ENCODE peak calls at places on chromosome 18, in six cellular contexts. S is cardiac fibroblast, Q is lung, C is HFF-Myc, V is foreskin fibroblast, J is A549. K is an unnamed sample.

GRCh38 chr18:37712776-37713175 is 147.2 kb upstream of the CELF4 start:
- DNase-seq in S (peak), Q (no peak), C (no peak), V (no peak), J (no peak), K (no peak)

GRCh38 chr18:23740105-23740830 is 51.0 kb downstream of the LAMA3 start:
- DNase-seq in S (peak), Q (no peak), C (peak), V (peak), J (no peak), K (peak)

GRCh38 chr18:68316636-68317035 is 398.3 kb downstream of the TMX3 start:
- DNase-seq in S (peak), Q (no peak), C (no peak), V (peak), J (no peak), K (peak)

GRCh38 chr18:42950732-42951131 is 164.8 kb downstream of the RIT2 start:
- DNase-seq in S (no peak), Q (no peak), C (no peak), V (no peak), J (no peak), K (no peak)

GRCh38 chr18:63207825-63208224 is 111.7 kb downstream of the BCL2 start:
- DNase-seq in S (no peak), Q (no peak), C (no peak), V (no peak), J (no peak), K (no peak)

GRCh38 chr18:35089382-35089781 is 48.2 kb downstream of the MAPRE2 start:
- DNase-seq in S (no peak), Q (no peak), C (no peak), V (no peak), J (no peak), K (peak)

GRCh38 chr18:22267697-22268096 is 98.3 kb downstream of the GATA6 start:
- DNase-seq in S (peak), Q (no peak), C (no peak), V (no peak), J (no peak), K (no peak)

GRCh38 chr18:74534150-74534969 is at the start of gene CNDP1:
- DNase-seq in S (no peak), Q (no peak), C (no peak), V (no peak), J (no peak), K (no peak)

GRCh38 chr18:44592639-44593038 is 88.0 kb upstream of the SETBP1 start:
- DNase-seq in S (peak), Q (no peak), C (no peak), V (peak), J (no peak), K (peak)

GRCh38 chr18:22230403-22231042 is 61.1 kb downstream of the GATA6 start:
- DNase-seq in S (peak), Q (no peak), C (no peak), V (no peak), J (no peak), K (peak)

GRCh38 chr18:35827275-35827929 is 145.1 kb upstream of the RMP24 start:
- DNase-seq in S (no peak), Q (no peak), C (no peak), V (no peak), J (no peak), K (no peak)

GRCh38 chr18:57806891-57807280 is 3.8 kb upstream of the ATP8B1 start:
- DNase-seq in S (peak), Q (no peak), C (no peak), V (peak), J (peak), K (peak)

GRCh38 chr18:27185025-27185763 is at the start of gene CHST9:
- DNase-seq in S (no peak), Q (no peak), C (no peak), V (no peak), J (no peak), K (no peak)

GRCh38 chr18:75607701-75608100 is 180.2 kb upstream of the SMIM21 start:
- DNase-seq in S (peak), Q (no peak), C (no peak), V (no peak), J (no peak), K (peak)

GRCh38 chr18:25704096-25704870 is 352.3 kb upstream of the ZNF521 start:
- DNase-seq in S (no peak), Q (no peak), C (no peak), V (no peak), J (no peak), K (no peak)

GRCh38 chr18:11323359-11323819 is 174.0 kb upstream of the PIEZO2 start:
- DNase-seq in S (peak), Q (no peak), C (peak), V (peak), J (peak), K (peak)

GRCh38 chr18:32366586-32367538 is 103.8 kb downstream of the GAREM1 start:
- DNase-seq in S (peak), Q (no peak), C (no peak), V (no peak), J (no peak), K (peak)

GRCh38 chr18:65459741-65460140 is 291.1 kb upstream of the CDH7 start:
- DNase-seq in S (no peak), Q (no peak), C (no peak), V (no peak), J (no peak), K (no peak)

DNA sequence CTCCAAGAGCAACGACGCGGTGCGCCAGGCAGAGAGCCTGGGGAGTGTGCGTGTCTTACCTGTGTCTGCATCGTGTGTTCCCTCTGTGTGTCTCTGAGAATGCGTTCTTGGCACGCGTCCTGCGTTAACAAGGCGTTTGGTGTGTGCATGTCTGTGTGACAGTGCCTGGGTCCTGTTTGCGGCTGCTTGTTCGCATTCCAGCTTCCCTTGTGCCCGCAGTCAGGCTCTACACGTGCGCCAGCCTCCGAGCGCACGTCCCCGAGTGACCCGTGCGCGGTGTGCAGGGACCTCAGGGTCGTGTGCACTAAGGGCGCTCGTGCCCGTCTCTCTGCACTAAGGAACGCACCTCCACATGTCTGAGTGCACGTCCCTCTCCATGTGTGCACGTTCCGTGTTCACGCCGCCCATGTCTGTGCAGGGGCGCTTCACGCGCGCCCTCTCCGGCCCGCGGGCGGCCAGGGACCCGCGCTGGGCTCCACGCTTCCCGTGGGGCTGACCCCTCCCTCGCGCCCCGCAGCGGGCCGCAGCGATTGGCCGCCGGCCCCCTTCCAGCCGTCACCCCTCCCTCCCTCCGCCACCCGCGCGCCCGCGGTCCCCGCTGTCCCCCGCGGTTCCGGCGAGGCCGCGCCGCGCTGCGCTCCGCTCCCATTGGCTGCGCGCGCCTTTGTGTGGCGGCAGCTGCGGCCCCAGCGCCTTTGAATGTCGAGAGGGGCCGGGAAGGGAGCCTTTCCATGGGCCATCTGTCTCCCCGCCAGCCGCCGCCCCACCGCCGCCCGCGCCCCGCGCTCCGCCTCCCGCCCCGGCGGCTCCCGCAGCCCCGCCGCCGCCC is 229.4 kb downstream of the HAUS1 start:
- DNase-seq in S (peak), Q (no peak), C (no peak), V (no peak), J (peak), K (peak)
- TF ChIP-seq CTCF in S (no peak), Q (no peak), C (no peak), V (no peak), J (no peak), K (no peak)

GRCh38 chr18:79394438-79395307 is 1.1 kb upstream of the NFATC1 start:
- DNase-seq in S (peak), Q (no peak), C (no peak), V (peak), J (no peak), K (peak)
- H3K4me3 ChIP-seq in S (no peak), Q (no peak), C (peak), V (peak), J (peak), K (peak)

GRCh38 chr18:56391933-56392590 is 246.3 kb downstream of the TXNL1 start:
- DNase-seq in S (no peak), Q (no peak), C (no peak), V (no peak), J (no peak), K (no peak)

GRCh38 chr18:56386856-56387255 is 251.5 kb downstream of the TXNL1 start:
- DNase-seq in S (no peak), Q (no peak), C (no peak), V (no peak), J (no peak), K (no peak)

GRCh38 chr18:56393870-56394269 is 244.5 kb downstream of the TXNL1 start:
- DNase-seq in S (no peak), Q (no peak), C (no peak), V (no peak), J (no peak), K (no peak)

GRCh38 chr18:56388571-56388970 is 249.8 kb downstream of the TXNL1 start:
- DNase-seq in S (no peak), Q (no peak), C (no peak), V (no peak), J (no peak), K (no peak)

DNA sequence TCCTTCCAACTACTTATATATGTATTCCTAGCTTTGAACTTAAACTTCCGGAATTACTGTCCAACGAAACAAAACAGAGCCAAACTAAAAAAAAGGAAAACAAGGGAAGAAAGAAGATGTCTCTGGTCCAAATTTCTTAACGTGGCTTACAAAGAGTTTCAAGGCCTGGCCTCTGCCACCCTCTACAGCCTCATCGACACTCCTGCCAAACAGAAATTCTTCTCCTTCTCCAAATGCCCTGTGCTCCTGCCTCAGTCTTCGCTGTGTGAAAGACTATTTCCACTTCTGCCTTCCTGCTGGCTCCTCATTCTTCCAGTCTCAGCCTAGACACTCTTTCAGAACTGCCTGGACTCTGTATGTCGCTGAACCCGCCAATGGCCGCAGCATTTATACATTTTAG is 249.2 kb downstream of the TXNL1 start:
- DNase-seq in S (peak), Q (no peak), C (no peak), V (no peak), J (no peak), K (no peak)
- TF ChIP-seq CTCF in S (no peak), Q (no peak), C (no peak), V (peak), J (no peak), K (no peak)

DNA sequence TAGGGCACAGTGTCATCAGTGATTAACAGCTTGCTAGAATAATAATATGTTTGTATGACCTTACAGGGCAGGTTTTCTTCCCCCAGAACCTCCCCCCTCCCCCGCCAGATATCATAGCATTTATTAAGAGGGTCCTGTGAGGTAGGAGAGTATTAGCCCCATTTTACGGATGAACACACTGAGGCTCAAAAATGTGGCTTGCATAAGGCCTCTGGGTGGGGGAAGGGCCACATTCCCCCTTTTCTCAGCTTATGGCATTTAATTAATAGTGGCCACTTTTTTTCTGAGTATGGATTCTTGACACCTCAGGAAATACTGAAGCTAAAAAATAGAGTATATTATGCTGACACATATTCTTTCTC is 2.9 kb downstream of the CTIF start:
- DNase-seq in S (no peak), Q (no peak), C (no peak), V (no peak), J (no peak), K (no peak)
- H3K4me3 ChIP-seq in S (peak), Q (no peak), C (peak), V (peak), J (peak), K (peak)

GRCh38 chr18:77141401-77142118 is 9.0 kb upstream of the MBP start:
- DNase-seq in S (no peak), Q (no peak), C (no peak), V (no peak), J (no peak), K (no peak)
- TF ChIP-seq CTCF in S (peak), Q (no peak), C (peak), V (no peak), J (no peak), K (no peak)

GRCh38 chr18:939958-940357 is 35.3 kb downstream of the ADCYAP1 start:
- DNase-seq in S (no peak), Q (no peak), C (no peak), V (no peak), J (no peak), K (no peak)

GRCh38 chr18:939167-939566 is 34.5 kb downstream of the ADCYAP1 start:
- DNase-seq in S (no peak), Q (no peak), C (no peak), V (no peak), J (no peak), K (no peak)

GRCh38 chr18:941331-941730 is 36.7 kb downstream of the ADCYAP1 start:
- DNase-seq in S (no peak), Q (no peak), C (no peak), V (no peak), J (no peak), K (no peak)

GRCh38 chr18:950026-950631 is 45.5 kb downstream of the ADCYAP1 start:
- DNase-seq in S (no peak), Q (no peak), C (no peak), V (no peak), J (no peak), K (no peak)

DNA sequence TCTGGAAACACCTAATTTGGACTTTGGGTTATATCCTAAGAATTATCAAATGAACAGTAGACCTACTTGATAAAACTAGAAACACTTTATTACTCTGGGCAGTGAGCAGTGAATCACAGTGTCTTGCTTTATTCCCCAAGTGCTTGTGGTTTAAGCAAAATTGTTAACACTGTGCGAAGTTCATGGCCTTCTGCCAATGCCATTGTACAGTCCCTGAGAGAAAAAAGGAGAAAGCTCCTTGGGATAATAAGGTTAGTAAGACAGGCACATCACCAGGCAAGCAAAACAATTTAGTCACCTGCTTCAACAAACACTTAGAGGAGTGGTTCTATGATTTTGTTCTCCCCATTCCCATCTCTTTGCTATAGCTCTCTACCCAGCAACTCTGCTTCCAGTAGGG is 39.8 kb downstream of the ADCYAP1 start:
- DNase-seq in S (peak), Q (no peak), C (no peak), V (no peak), J (no peak), K (peak)
- H3K4me3 ChIP-seq in S (no peak), Q (no peak), C (no peak), V (no peak), J (no peak), K (no peak)